ENCODE peak calls at places on chromosomes 5 and 9, in four cellular contexts. One of them, this sample, is unnamed.

GRCh38 chr9:125633116-125633743 is 73.8 kb downstream of the MAPKAP1 start:
- DNase-seq in NCI-H774: no peak
- DNase-seq in activated CD4-positive, alpha-beta T cell treated with anti-CD3 and anti-CD28 coated beads for 36 hours: no peak
- DNase-seq in effector CD8-positive, alpha-beta T cell: no peak
- DNase-seq in this sample: peak

GRCh38 chr5:59661939-59662615 is 231.4 kb downstream of the PDE4D start:
- DNase-seq in NCI-H774: peak
- DNase-seq in activated CD4-positive, alpha-beta T cell treated with anti-CD3 and anti-CD28 coated beads for 36 hours: no peak
- DNase-seq in effector CD8-positive, alpha-beta T cell: no peak
- DNase-seq in this sample: no peak

GRCh38 chr5:31531543-31531887 is 378 bp downstream of the DROSHA start:
- DNase-seq in NCI-H774: peak
- DNase-seq in activated CD4-positive, alpha-beta T cell treated with anti-CD3 and anti-CD28 coated beads for 36 hours: peak
- DNase-seq in effector CD8-positive, alpha-beta T cell: no peak
- DNase-seq in this sample: peak

GRCh38 chr9:7144265-7145046 is 386.7 kb downstream of the KDM4C start:
- DNase-seq in NCI-H774: no peak
- DNase-seq in activated CD4-positive, alpha-beta T cell treated with anti-CD3 and anti-CD28 coated beads for 36 hours: no peak
- DNase-seq in effector CD8-positive, alpha-beta T cell: no peak
- DNase-seq in this sample: no peak

GRCh38 chr5:169667896-169668674 is 31.0 kb downstream of the DOCK2 start:
- DNase-seq in NCI-H774: no peak
- DNase-seq in activated CD4-positive, alpha-beta T cell treated with anti-CD3 and anti-CD28 coated beads for 36 hours: no peak
- DNase-seq in effector CD8-positive, alpha-beta T cell: no peak
- DNase-seq in this sample: peak

GRCh38 chr9:69584746-69585145 is 87.4 kb downstream of the APBA1 start:
- DNase-seq in NCI-H774: no peak
- DNase-seq in activated CD4-positive, alpha-beta T cell treated with anti-CD3 and anti-CD28 coated beads for 36 hours: no peak
- DNase-seq in effector CD8-positive, alpha-beta T cell: no peak
- DNase-seq in this sample: peak

GRCh38 chr9:127223266-127223665 is 41.3 kb upstream of the GARNL3 start:
- DNase-seq in NCI-H774: no peak
- DNase-seq in activated CD4-positive, alpha-beta T cell treated with anti-CD3 and anti-CD28 coated beads for 36 hours: no peak
- DNase-seq in effector CD8-positive, alpha-beta T cell: no peak
- DNase-seq in this sample: no peak

GRCh38 chr5:66174338-66174737 is 30.2 kb downstream of the SREK1 start:
- DNase-seq in NCI-H774: no peak
- DNase-seq in activated CD4-positive, alpha-beta T cell treated with anti-CD3 and anti-CD28 coated beads for 36 hours: no peak
- DNase-seq in effector CD8-positive, alpha-beta T cell: no peak
- DNase-seq in this sample: peak

GRCh38 chr5:155434681-155435080 is 421.1 kb downstream of the KIF4B start:
- DNase-seq in NCI-H774: no peak
- DNase-seq in activated CD4-positive, alpha-beta T cell treated with anti-CD3 and anti-CD28 coated beads for 36 hours: no peak
- DNase-seq in effector CD8-positive, alpha-beta T cell: no peak
- DNase-seq in this sample: no peak

GRCh38 chr5:34957857-34958690 is 28.7 kb downstream of the DNAJC21 start:
- DNase-seq in NCI-H774: no peak
- DNase-seq in activated CD4-positive, alpha-beta T cell treated with anti-CD3 and anti-CD28 coated beads for 36 hours: peak
- DNase-seq in effector CD8-positive, alpha-beta T cell: no peak
- DNase-seq in this sample: peak

GRCh38 chr5:15383469-15383868 is 116.5 kb upstream of the FBXL7 start:
- DNase-seq in NCI-H774: no peak
- DNase-seq in activated CD4-positive, alpha-beta T cell treated with anti-CD3 and anti-CD28 coated beads for 36 hours: no peak
- DNase-seq in effector CD8-positive, alpha-beta T cell: no peak
- DNase-seq in this sample: no peak

GRCh38 chr5:7763621-7764072 is 87.3 kb downstream of the CFAP90 start:
- DNase-seq in NCI-H774: no peak
- DNase-seq in activated CD4-positive, alpha-beta T cell treated with anti-CD3 and anti-CD28 coated beads for 36 hours: no peak
- DNase-seq in effector CD8-positive, alpha-beta T cell: no peak
- DNase-seq in this sample: no peak

GRCh38 chr5:120873083-120873482 is 409.0 kb downstream of the PRR16 start:
- DNase-seq in NCI-H774: no peak
- DNase-seq in activated CD4-positive, alpha-beta T cell treated with anti-CD3 and anti-CD28 coated beads for 36 hours: no peak
- DNase-seq in effector CD8-positive, alpha-beta T cell: no peak
- DNase-seq in this sample: no peak

GRCh38 chr9:127104465-127105311 is 17.7 kb downstream of the ANGPTL2 start:
- DNase-seq in NCI-H774: no peak
- DNase-seq in activated CD4-positive, alpha-beta T cell treated with anti-CD3 and anti-CD28 coated beads for 36 hours: no peak
- DNase-seq in effector CD8-positive, alpha-beta T cell: no peak
- DNase-seq in this sample: no peak

GRCh38 chr9:133255371-133255940 is 19.5 kb downstream of the ABO start:
- DNase-seq in NCI-H774: no peak
- DNase-seq in activated CD4-positive, alpha-beta T cell treated with anti-CD3 and anti-CD28 coated beads for 36 hours: no peak
- DNase-seq in effector CD8-positive, alpha-beta T cell: no peak
- DNase-seq in this sample: no peak

GRCh38 chr5:135458921-135459331 is 6.8 kb upstream of the TIFAB start:
- DNase-seq in NCI-H774: no peak
- DNase-seq in activated CD4-positive, alpha-beta T cell treated with anti-CD3 and anti-CD28 coated beads for 36 hours: no peak
- DNase-seq in effector CD8-positive, alpha-beta T cell: no peak
- DNase-seq in this sample: peak

GRCh38 chr5:36438765-36439501 is 137.2 kb upstream of the RANBP3L start:
- DNase-seq in NCI-H774: no peak
- DNase-seq in activated CD4-positive, alpha-beta T cell treated with anti-CD3 and anti-CD28 coated beads for 36 hours: no peak
- DNase-seq in effector CD8-positive, alpha-beta T cell: no peak
- DNase-seq in this sample: no peak

GRCh38 chr9:115292584-115293271 is 174.8 kb upstream of the TNC start:
- DNase-seq in NCI-H774: no peak
- DNase-seq in activated CD4-positive, alpha-beta T cell treated with anti-CD3 and anti-CD28 coated beads for 36 hours: no peak
- DNase-seq in effector CD8-positive, alpha-beta T cell: no peak
- DNase-seq in this sample: no peak

GRCh38 chr9:87290241-87290700 is 207.4 kb upstream of the DAPK1 start:
- DNase-seq in NCI-H774: no peak
- DNase-seq in activated CD4-positive, alpha-beta T cell treated with anti-CD3 and anti-CD28 coated beads for 36 hours: no peak
- DNase-seq in effector CD8-positive, alpha-beta T cell: no peak
- DNase-seq in this sample: peak

GRCh38 chr5:112958774-112959088 is 17.9 kb upstream of the DCP2 start:
- DNase-seq in NCI-H774: no peak
- DNase-seq in activated CD4-positive, alpha-beta T cell treated with anti-CD3 and anti-CD28 coated beads for 36 hours: no peak
- DNase-seq in effector CD8-positive, alpha-beta T cell: no peak
- DNase-seq in this sample: no peak

GRCh38 chr5:106321242-106321641 is 1349.5 kb downstream of the EFNA5 start:
- DNase-seq in NCI-H774: no peak
- DNase-seq in activated CD4-positive, alpha-beta T cell treated with anti-CD3 and anti-CD28 coated beads for 36 hours: no peak
- DNase-seq in effector CD8-positive, alpha-beta T cell: no peak
- DNase-seq in this sample: no peak

GRCh38 chr9:136204838-136205706 is at the start of gene LHX3:
- DNase-seq in NCI-H774: no peak
- DNase-seq in activated CD4-positive, alpha-beta T cell treated with anti-CD3 and anti-CD28 coated beads for 36 hours: peak
- DNase-seq in effector CD8-positive, alpha-beta T cell: no peak
- DNase-seq in this sample: no peak

GRCh38 chr9:122261469-122261881 is 3.2 kb downstream of the RBM18 start:
- DNase-seq in NCI-H774: no peak
- DNase-seq in activated CD4-positive, alpha-beta T cell treated with anti-CD3 and anti-CD28 coated beads for 36 hours: no peak
- DNase-seq in effector CD8-positive, alpha-beta T cell: no peak
- DNase-seq in this sample: peak

GRCh38 chr5:82470185-82470584 is 192.0 kb upstream of the RPS23 start:
- DNase-seq in NCI-H774: no peak
- DNase-seq in activated CD4-positive, alpha-beta T cell treated with anti-CD3 and anti-CD28 coated beads for 36 hours: no peak
- DNase-seq in effector CD8-positive, alpha-beta T cell: no peak
- DNase-seq in this sample: no peak

GRCh38 chr9:103789686-103790085 is 304.4 kb upstream of the SMC2 start:
- DNase-seq in NCI-H774: no peak
- DNase-seq in activated CD4-positive, alpha-beta T cell treated with anti-CD3 and anti-CD28 coated beads for 36 hours: no peak
- DNase-seq in effector CD8-positive, alpha-beta T cell: no peak
- DNase-seq in this sample: no peak

GRCh38 chr5:110019119-110019518 is 329.4 kb downstream of the MAN2A1 start:
- DNase-seq in NCI-H774: no peak
- DNase-seq in activated CD4-positive, alpha-beta T cell treated with anti-CD3 and anti-CD28 coated beads for 36 hours: no peak
- DNase-seq in effector CD8-positive, alpha-beta T cell: no peak
- DNase-seq in this sample: no peak

GRCh38 chr5:126852104-126852531 is 75.2 kb downstream of the LMNB1 start:
- DNase-seq in NCI-H774: no peak
- DNase-seq in activated CD4-positive, alpha-beta T cell treated with anti-CD3 and anti-CD28 coated beads for 36 hours: no peak
- DNase-seq in effector CD8-positive, alpha-beta T cell: no peak
- DNase-seq in this sample: no peak

GRCh38 chr9:94743035-94743954 is 16.8 kb downstream of the AOPEP start:
- DNase-seq in NCI-H774: no peak
- DNase-seq in activated CD4-positive, alpha-beta T cell treated with anti-CD3 and anti-CD28 coated beads for 36 hours: no peak
- DNase-seq in effector CD8-positive, alpha-beta T cell: no peak
- DNase-seq in this sample: no peak

GRCh38 chr5:80820685-80821084 is 139.5 kb upstream of the RASGRF2 start:
- DNase-seq in NCI-H774: no peak
- DNase-seq in activated CD4-positive, alpha-beta T cell treated with anti-CD3 and anti-CD28 coated beads for 36 hours: no peak
- DNase-seq in effector CD8-positive, alpha-beta T cell: no peak
- DNase-seq in this sample: no peak

GRCh38 chr5:58274199-58274598 is 185.7 kb downstream of the PLK2 start:
- DNase-seq in NCI-H774: no peak
- DNase-seq in activated CD4-positive, alpha-beta T cell treated with anti-CD3 and anti-CD28 coated beads for 36 hours: no peak
- DNase-seq in effector CD8-positive, alpha-beta T cell: no peak
- DNase-seq in this sample: no peak

GRCh38 chr9:15909297-15909696 is 356.5 kb downstream of the CCDC171 start:
- DNase-seq in NCI-H774: no peak
- DNase-seq in activated CD4-positive, alpha-beta T cell treated with anti-CD3 and anti-CD28 coated beads for 36 hours: no peak
- DNase-seq in effector CD8-positive, alpha-beta T cell: no peak
- DNase-seq in this sample: no peak

GRCh38 chr5:72543811-72544210 is 36.6 kb upstream of the ZNF366 start:
- DNase-seq in NCI-H774: no peak
- DNase-seq in activated CD4-positive, alpha-beta T cell treated with anti-CD3 and anti-CD28 coated beads for 36 hours: no peak
- DNase-seq in effector CD8-positive, alpha-beta T cell: no peak
- DNase-seq in this sample: no peak